ENCODE peak calls at places on chromosomes 13 and 19, in nine cellular contexts. I, V, R, G, Z, Q, E, M and U are unnamed samples.

GRCh38 chr19:23404676-23405075 is 9.4 kb upstream of the ZNF91 start:
- DNase-seq in V (no peak), M (no peak), I (no peak), Q (no peak), Z (no peak), E (no peak), G (no peak), R (no peak), U (no peak)

GRCh38 chr13:49409008-49409407 is 34.9 kb downstream of the CAB39L start:
- DNase-seq in G (peak), Z (no peak), V (no peak), I (no peak), E (peak), Q (no peak), M (no peak), R (no peak), U (no peak)

GRCh38 chr19:54096642-54097106 is 3.9 kb downstream of the OSCAR start:
- DNase-seq in Q (peak), R (no peak), V (no peak), M (no peak), G (peak), I (no peak), Z (peak), E (peak), U (peak)

GRCh38 chr19:21786931-21787330 is 19.6 kb upstream of the ZNF100 start:
- DNase-seq in G (no peak), V (no peak), R (no peak), M (no peak), Q (no peak), I (no peak), Z (no peak), E (no peak), U (no peak)

GRCh38 chr13:97659602-97660001 is 225.6 kb downstream of the RAP2A start:
- DNase-seq in I (no peak), Q (no peak), M (no peak), V (peak), E (peak), G (no peak), R (no peak), Z (peak), U (no peak)

GRCh38 chr19:40687525-40688016 is 2.9 kb downstream of the NUMBL start:
- DNase-seq in Q (peak), E (no peak), I (peak), M (no peak), V (no peak), Z (peak), R (peak), G (no peak), U (no peak)

GRCh38 chr19:38317104-38317612 is 1.4 kb upstream of the YIF1B start:
- DNase-seq in I (no peak), E (no peak), V (no peak), Q (peak), M (peak), G (no peak), Z (no peak), R (no peak), U (no peak)

GRCh38 chr19:50231821-50232220 is 28.4 kb downstream of the MYH14 start:
- DNase-seq in Q (no peak), I (no peak), E (no peak), G (no peak), M (no peak), R (no peak), V (no peak), Z (no peak), U (no peak)

GRCh38 chr19:42176990-42177685 is 40.3 kb downstream of the DEDD2 start:
- DNase-seq in R (peak), V (peak), Q (peak), I (peak), Z (peak), E (peak), G (peak), M (peak), U (peak)

GRCh38 chr19:2550431-2551171 is 74.7 kb downstream of the GADD45B start:
- DNase-seq in R (peak), I (no peak), M (no peak), Q (peak), E (no peak), G (peak), Z (no peak), V (no peak), U (no peak)

GRCh38 chr13:107864543-107865460 is 350.5 kb downstream of the LIG4 start:
- DNase-seq in M (no peak), E (peak), V (peak), R (no peak), Z (peak), Q (no peak), G (peak), I (no peak), U (peak)

GRCh38 chr13:44854264-44855060 is 134.8 kb downstream of the NUFIP1 start:
- DNase-seq in G (no peak), E (peak), Z (no peak), M (no peak), R (peak), V (no peak), I (no peak), Q (no peak), U (no peak)

GRCh38 chr19:7267792-7268736 is 26.1 kb downstream of the INSR start:
- DNase-seq in G (no peak), I (no peak), Q (no peak), R (no peak), M (no peak), Z (no peak), V (no peak), E (no peak), U (no peak)

GRCh38 chr19:7264858-7265257 is 29.4 kb downstream of the INSR start:
- DNase-seq in M (no peak), Q (no peak), Z (no peak), G (no peak), E (no peak), I (no peak), V (no peak), R (no peak), U (no peak)

GRCh38 chr19:7263521-7263920 is 30.7 kb downstream of the INSR start:
- DNase-seq in R (no peak), Q (no peak), G (no peak), I (no peak), M (no peak), E (no peak), Z (no peak), V (no peak), U (no peak)

GRCh38 chr19:7266832-7267231 is 27.4 kb downstream of the INSR start:
- DNase-seq in R (no peak), V (no peak), E (no peak), Z (no peak), M (no peak), G (no peak), I (no peak), Q (no peak), U (no peak)

DNA sequence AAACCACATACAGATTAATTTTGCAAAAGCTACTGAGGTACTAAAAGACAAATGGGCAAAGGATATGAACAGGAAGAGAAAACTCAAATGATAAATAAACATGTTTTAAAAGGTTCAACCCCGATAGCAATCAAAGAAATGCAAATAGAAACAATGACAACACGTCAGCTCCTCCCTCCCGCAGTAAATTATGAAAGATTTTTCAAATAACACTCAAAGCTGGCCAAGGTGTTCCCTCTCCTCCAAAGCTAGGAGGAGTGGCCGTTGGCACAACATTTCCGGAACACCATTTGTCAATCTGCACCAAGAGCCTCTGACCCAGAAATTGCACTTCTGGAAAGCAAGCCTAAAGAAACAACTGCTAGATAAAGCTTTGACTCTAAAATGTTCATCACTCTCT is 28.3 kb downstream of the INSR start:
- DNase-seq in M (no peak), I (no peak), G (no peak), R (no peak), V (no peak), Z (no peak), Q (no peak), E (no peak), U (no peak)
- H3K4me3 ChIP-seq in M (no peak), I (no peak), G (no peak), R (no peak), V (no peak), Z (no peak), Q (no peak), E (no peak), U (no peak)

GRCh38 chr19:11479470-11480080 is 1.3 kb downstream of the ELAVL3 start:
- DNase-seq in Z (peak), M (no peak), G (peak), R (no peak), Q (peak), E (peak), I (peak), V (peak), U (no peak)

GRCh38 chr19:11480081-11480926 is 542 bp downstream of the ELAVL3 start:
- DNase-seq in R (no peak), G (no peak), I (no peak), Z (no peak), V (no peak), E (no peak), Q (peak), M (no peak), U (no peak)

GRCh38 chr19:11482384-11483050 is 1.7 kb upstream of the ELAVL3 start:
- DNase-seq in M (peak), E (peak), Q (peak), R (peak), Z (peak), I (peak), V (peak), G (peak), U (peak)

GRCh38 chr19:11481777-11482383 is 1.0 kb upstream of the ELAVL3 start:
- DNase-seq in G (peak), Q (peak), V (peak), Z (peak), M (peak), I (peak), E (peak), R (peak), U (peak)

DNA sequence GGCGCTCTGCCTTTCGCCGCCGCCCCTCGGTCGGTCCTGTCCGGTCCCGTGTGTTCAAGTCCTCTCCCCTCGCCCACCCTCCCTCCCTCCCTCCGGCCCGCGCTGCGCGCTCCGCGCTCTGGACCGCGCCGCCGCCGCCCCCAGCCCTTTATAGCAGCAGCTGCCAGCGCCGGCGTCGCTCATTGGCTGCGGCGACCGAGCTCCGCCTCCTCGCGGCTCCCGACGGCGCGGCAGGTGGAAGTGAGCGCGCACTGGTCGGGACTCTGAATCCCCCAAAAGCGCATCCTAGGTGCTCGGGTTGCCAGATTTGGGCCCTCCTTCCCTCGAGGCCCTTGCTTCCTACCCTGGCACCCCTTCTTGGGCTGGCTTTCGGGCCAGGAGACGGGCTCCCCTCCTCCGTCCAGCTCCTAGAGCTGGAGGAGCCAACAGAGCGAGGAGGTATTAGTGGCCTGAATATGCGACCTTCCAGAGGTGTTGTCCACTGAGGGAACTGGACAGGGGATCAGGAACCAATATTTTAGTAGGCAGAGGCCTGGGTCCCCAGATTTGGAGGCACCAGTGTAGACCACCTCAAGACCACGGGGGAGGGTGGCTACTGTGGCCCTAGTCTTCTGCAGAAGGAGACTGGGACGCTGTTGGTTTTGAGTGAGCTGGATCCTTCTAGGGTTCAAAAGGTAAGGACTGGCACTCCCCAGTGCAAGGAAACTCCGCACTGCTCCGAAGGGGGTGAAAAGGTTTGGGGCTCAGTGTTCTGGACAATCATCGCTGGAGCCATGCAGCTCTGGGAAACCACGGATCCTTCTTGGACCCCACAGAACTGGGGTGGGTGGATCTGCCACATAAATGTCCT is at the start of gene ELAVL3:
- DNase-seq in V (no peak), Q (no peak), R (no peak), G (peak), E (peak), I (no peak), M (no peak), Z (no peak), U (no peak)
- H3K4me3 ChIP-seq in V (peak), Q (peak), R (no peak), G (no peak), E (peak), I (no peak), M (peak), Z (no peak), U (peak)

GRCh38 chr19:6481541-6482342 is at the start of gene DENND1C:
- DNase-seq in R (peak), E (peak), M (peak), Z (no peak), I (no peak), V (no peak), G (peak), Q (peak), U (peak)
- H3K4me3 ChIP-seq in R (no peak), E (no peak), M (peak), Z (no peak), I (no peak), V (no peak), G (no peak), Q (peak), U (peak)

DNA sequence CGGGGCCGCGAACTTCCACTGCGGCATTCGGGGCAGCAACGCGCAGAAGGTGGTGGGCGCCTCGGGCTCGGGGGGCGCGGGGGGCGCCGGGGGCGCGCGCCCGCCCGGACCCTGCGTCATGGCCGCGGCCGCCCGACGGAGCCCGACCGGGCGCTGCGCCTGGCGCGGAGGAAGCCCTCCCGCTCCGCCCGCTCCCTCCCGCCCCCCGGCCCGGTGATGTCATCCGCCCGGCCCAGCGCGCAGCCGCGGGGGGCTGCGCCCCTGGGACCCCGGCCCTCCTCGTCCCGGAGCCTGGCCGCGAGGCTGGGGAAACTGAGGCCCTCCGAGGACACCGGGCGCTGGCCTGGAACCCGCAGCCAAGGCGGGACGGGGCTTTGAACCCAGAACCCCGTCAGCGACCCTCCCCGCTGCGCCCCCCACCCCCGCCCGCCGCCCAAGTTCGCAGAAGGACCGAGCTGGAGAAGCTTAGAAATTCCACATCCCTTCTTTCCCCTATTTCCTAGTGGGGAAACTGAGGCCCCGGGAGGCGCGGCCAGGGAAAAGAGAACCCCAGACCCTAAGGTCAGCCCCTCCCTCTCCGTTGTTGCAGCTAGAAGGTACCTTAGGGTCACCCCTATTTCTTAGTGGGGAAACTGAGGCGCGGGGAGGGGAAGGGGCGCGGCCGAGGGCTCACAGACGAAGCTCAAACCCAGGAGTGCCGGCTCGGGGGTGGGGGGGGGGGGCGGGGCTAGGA is at the start of gene SHC2:
- DNase-seq in V (no peak), G (no peak), Z (no peak), M (no peak), I (peak), R (no peak), Q (peak), E (peak), U (no peak)
- H3K4me3 ChIP-seq in V (peak), G (peak), Z (peak), M (peak), I (peak), R (peak), Q (peak), E (peak), U (no peak)

GRCh38 chr13:46983881-46984280 is 87.0 kb upstream of the HTR2A start:
- DNase-seq in M (no peak), I (no peak), E (no peak), Q (no peak), Z (peak), R (no peak), V (no peak), G (no peak), U (no peak)

GRCh38 chr13:46982856-46983582 is 86.2 kb upstream of the HTR2A start:
- DNase-seq in V (no peak), G (no peak), I (no peak), Z (no peak), Q (no peak), R (no peak), M (no peak), E (no peak), U (peak)
- H3K4me3 ChIP-seq in V (no peak), G (no peak), I (no peak), Z (no peak), Q (no peak), R (no peak), M (no peak), E (no peak), U (no peak)

DNA sequence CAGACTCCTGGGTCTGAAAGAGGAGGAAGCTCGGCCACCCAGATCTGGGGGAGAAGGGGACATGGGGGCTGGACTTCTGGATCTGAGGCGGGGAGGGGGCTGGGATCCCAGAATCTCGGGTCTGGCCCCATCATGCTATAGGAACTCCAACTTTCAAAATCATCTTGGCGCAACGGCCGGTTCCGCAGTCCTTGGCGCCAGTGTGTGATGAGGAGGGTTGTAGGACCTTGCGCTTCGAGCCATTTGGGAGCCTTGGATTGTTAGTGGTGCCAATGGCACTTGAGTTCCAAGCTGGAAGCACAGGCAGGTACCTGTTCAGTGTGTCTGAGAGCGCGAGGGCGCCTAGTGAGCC is 324 bp downstream of the RUVBL2 start:
- DNase-seq in I (no peak), Q (no peak), R (no peak), G (no peak), V (no peak), Z (no peak), E (no peak), M (no peak), U (no peak)
- H3K4me3 ChIP-seq in I (peak), Q (peak), R (peak), G (peak), V (peak), Z (peak), E (peak), M (peak), U (peak)

DNA sequence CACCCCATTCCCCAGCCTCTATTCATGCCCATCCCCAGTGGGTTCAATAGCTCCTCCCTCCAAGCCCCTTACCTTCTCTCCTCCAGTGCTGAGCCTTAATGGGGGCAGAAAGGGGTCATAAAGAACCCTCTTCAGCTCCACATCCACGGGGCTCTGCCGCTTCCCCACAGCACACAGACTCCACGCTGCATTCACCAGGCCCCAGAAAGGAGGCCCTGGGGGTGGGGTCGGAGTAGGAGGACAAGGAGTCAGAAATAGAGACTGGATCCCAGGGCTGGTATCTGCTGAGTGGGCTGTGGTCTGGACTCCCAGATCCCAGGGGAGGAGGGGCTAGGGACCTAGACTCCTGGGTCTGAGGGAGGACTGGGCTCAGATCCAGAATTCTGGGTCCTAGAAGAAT is 1.6 kb downstream of the CA11 start:
- DNase-seq in E (no peak), Z (no peak), Q (no peak), R (no peak), V (no peak), M (no peak), G (no peak), I (no peak), U (no peak)
- H3K4me3 ChIP-seq in E (peak), Z (no peak), Q (no peak), R (no peak), V (peak), M (peak), G (peak), I (no peak), U (peak)

DNA sequence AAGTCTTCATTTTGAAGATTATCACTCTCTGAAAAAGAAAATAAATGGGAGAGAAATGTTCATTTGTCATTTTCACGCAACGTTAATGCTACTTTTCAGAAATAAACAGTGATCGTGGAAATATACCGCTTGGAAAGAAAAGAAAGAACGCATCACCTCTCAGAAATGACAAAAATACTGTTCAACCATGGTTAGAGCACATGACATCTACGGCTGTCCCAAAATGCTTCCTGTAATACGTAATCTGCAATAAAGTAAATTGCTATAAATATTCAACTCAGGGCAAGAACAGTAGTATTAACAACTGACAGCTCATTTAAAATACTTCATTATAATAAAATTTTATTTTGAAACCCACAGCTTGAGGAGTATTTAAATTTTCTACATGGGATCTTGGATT is 15.2 kb downstream of the LATS2 start:
- DNase-seq in I (no peak), G (no peak), V (no peak), E (no peak), M (no peak), Q (no peak), Z (no peak), R (no peak), U (no peak)
- H3K4me3 ChIP-seq in I (no peak), G (no peak), V (no peak), E (no peak), M (no peak), Q (no peak), Z (no peak), R (no peak), U (no peak)

GRCh38 chr13:99046851-99047250 is 69.0 kb upstream of the DOCK9 start:
- DNase-seq in V (no peak), G (no peak), E (no peak), M (no peak), Z (peak), Q (no peak), R (no peak), I (no peak), U (no peak)
- H3K4me3 ChIP-seq in V (no peak), G (no peak), E (no peak), M (peak), Z (no peak), Q (no peak), R (no peak), I (no peak), U (no peak)